ENCODE peak calls at places on chromosomes 1 and 21, in five cellular contexts. One of them, this sample, is unnamed.

GRCh38 chr1:27626031-27626935 is 8.7 kb downstream of the FGR start:
- DNase-seq in G401: no peak
- DNase-seq in stimulated activated CD4-positive, alpha-beta T cell treated with anti-CD3 and anti-CD28 coated beads, TNF-alpha, amount 100 ng/mL, for 4 hours: no peak
- DNase-seq in astrocyte of the spinal cord: no peak
- DNase-seq in aorta: no peak
- DNase-seq in this sample: no peak

GRCh38 chr1:106793686-106794085 is 262.8 kb upstream of the PRMT6 start:
- DNase-seq in G401: peak
- DNase-seq in stimulated activated CD4-positive, alpha-beta T cell treated with anti-CD3 and anti-CD28 coated beads, TNF-alpha, amount 100 ng/mL, for 4 hours: no peak
- DNase-seq in aorta: no peak
- DNase-seq in astrocyte of the spinal cord: peak
- DNase-seq in this sample: no peak

GRCh38 chr1:26574690-26575349 is 45.3 kb downstream of the RPS6KA1 start:
- DNase-seq in aorta: peak
- DNase-seq in astrocyte of the spinal cord: peak
- DNase-seq in G401: peak
- DNase-seq in stimulated activated CD4-positive, alpha-beta T cell treated with anti-CD3 and anti-CD28 coated beads, TNF-alpha, amount 100 ng/mL, for 4 hours: no peak
- DNase-seq in this sample: no peak

GRCh38 chr1:233480198-233480597 is 133.7 kb upstream of the KCNK1 start:
- DNase-seq in astrocyte of the spinal cord: no peak
- DNase-seq in G401: peak
- DNase-seq in aorta: no peak
- DNase-seq in stimulated activated CD4-positive, alpha-beta T cell treated with anti-CD3 and anti-CD28 coated beads, TNF-alpha, amount 100 ng/mL, for 4 hours: no peak
- DNase-seq in this sample: no peak

GRCh38 chr1:221337106-221337505 is 404.8 kb downstream of the DUSP10 start:
- DNase-seq in astrocyte of the spinal cord: no peak
- DNase-seq in G401: no peak
- DNase-seq in stimulated activated CD4-positive, alpha-beta T cell treated with anti-CD3 and anti-CD28 coated beads, TNF-alpha, amount 100 ng/mL, for 4 hours: no peak
- DNase-seq in aorta: no peak
- DNase-seq in this sample: no peak

GRCh38 chr1:176541663-176542062 is 78.7 kb downstream of the PAPPA2 start:
- DNase-seq in aorta: no peak
- DNase-seq in stimulated activated CD4-positive, alpha-beta T cell treated with anti-CD3 and anti-CD28 coated beads, TNF-alpha, amount 100 ng/mL, for 4 hours: no peak
- DNase-seq in astrocyte of the spinal cord: no peak
- DNase-seq in G401: no peak
- DNase-seq in this sample: no peak

GRCh38 chr1:213300433-213300832 is 249.4 kb downstream of the RPS6KC1 start:
- DNase-seq in aorta: no peak
- DNase-seq in stimulated activated CD4-positive, alpha-beta T cell treated with anti-CD3 and anti-CD28 coated beads, TNF-alpha, amount 100 ng/mL, for 4 hours: no peak
- DNase-seq in astrocyte of the spinal cord: no peak
- DNase-seq in G401: no peak
- DNase-seq in this sample: no peak

GRCh38 chr1:25174363-25174729 is 58.0 kb downstream of the SYF2 start:
- DNase-seq in aorta: no peak
- DNase-seq in stimulated activated CD4-positive, alpha-beta T cell treated with anti-CD3 and anti-CD28 coated beads, TNF-alpha, amount 100 ng/mL, for 4 hours: no peak
- DNase-seq in astrocyte of the spinal cord: no peak
- DNase-seq in G401: no peak
- DNase-seq in this sample: no peak

GRCh38 chr1:91846007-91846620 is 39.8 kb downstream of the TGFBR3 start:
- DNase-seq in aorta: no peak
- DNase-seq in astrocyte of the spinal cord: peak
- DNase-seq in stimulated activated CD4-positive, alpha-beta T cell treated with anti-CD3 and anti-CD28 coated beads, TNF-alpha, amount 100 ng/mL, for 4 hours: no peak
- DNase-seq in G401: peak
- DNase-seq in this sample: no peak

GRCh38 chr1:201261771-201262547 is 21.3 kb upstream of the PKP1 start:
- DNase-seq in G401: no peak
- DNase-seq in astrocyte of the spinal cord: no peak
- DNase-seq in aorta: no peak
- DNase-seq in stimulated activated CD4-positive, alpha-beta T cell treated with anti-CD3 and anti-CD28 coated beads, TNF-alpha, amount 100 ng/mL, for 4 hours: no peak
- DNase-seq in this sample: no peak

GRCh38 chr1:59278780-59279354 is 18.0 kb upstream of the FGGY start:
- DNase-seq in astrocyte of the spinal cord: no peak
- DNase-seq in G401: no peak
- DNase-seq in aorta: no peak
- DNase-seq in stimulated activated CD4-positive, alpha-beta T cell treated with anti-CD3 and anti-CD28 coated beads, TNF-alpha, amount 100 ng/mL, for 4 hours: no peak
- DNase-seq in this sample: no peak

GRCh38 chr1:234616644-234617043 is 6.7 kb upstream of the IRF2BP2 start:
- DNase-seq in stimulated activated CD4-positive, alpha-beta T cell treated with anti-CD3 and anti-CD28 coated beads, TNF-alpha, amount 100 ng/mL, for 4 hours: no peak
- DNase-seq in aorta: no peak
- DNase-seq in G401: no peak
- DNase-seq in astrocyte of the spinal cord: peak
- DNase-seq in this sample: no peak

GRCh38 chr1:39925727-39926342 is 24.1 kb upstream of the MYCL start:
- DNase-seq in stimulated activated CD4-positive, alpha-beta T cell treated with anti-CD3 and anti-CD28 coated beads, TNF-alpha, amount 100 ng/mL, for 4 hours: no peak
- DNase-seq in astrocyte of the spinal cord: no peak
- DNase-seq in aorta: no peak
- DNase-seq in G401: no peak
- DNase-seq in this sample: no peak

GRCh38 chr1:158146739-158147138 is 34.0 kb upstream of the CD1D start:
- DNase-seq in aorta: no peak
- DNase-seq in G401: no peak
- DNase-seq in astrocyte of the spinal cord: no peak
- DNase-seq in stimulated activated CD4-positive, alpha-beta T cell treated with anti-CD3 and anti-CD28 coated beads, TNF-alpha, amount 100 ng/mL, for 4 hours: no peak
- DNase-seq in this sample: no peak

GRCh38 chr1:230303069-230303468 is 123.1 kb downstream of the PGBD5 start:
- DNase-seq in stimulated activated CD4-positive, alpha-beta T cell treated with anti-CD3 and anti-CD28 coated beads, TNF-alpha, amount 100 ng/mL, for 4 hours: no peak
- DNase-seq in aorta: no peak
- DNase-seq in astrocyte of the spinal cord: no peak
- DNase-seq in G401: no peak
- DNase-seq in this sample: no peak

GRCh38 chr1:184905601-184906322 is 68.5 kb downstream of the NIBAN1 start:
- DNase-seq in aorta: no peak
- DNase-seq in astrocyte of the spinal cord: no peak
- DNase-seq in G401: no peak
- DNase-seq in stimulated activated CD4-positive, alpha-beta T cell treated with anti-CD3 and anti-CD28 coated beads, TNF-alpha, amount 100 ng/mL, for 4 hours: no peak
- DNase-seq in this sample: no peak

GRCh38 chr1:94966033-94966432 is 39.1 kb upstream of the CNN3 start:
- DNase-seq in stimulated activated CD4-positive, alpha-beta T cell treated with anti-CD3 and anti-CD28 coated beads, TNF-alpha, amount 100 ng/mL, for 4 hours: no peak
- DNase-seq in G401: no peak
- DNase-seq in aorta: no peak
- DNase-seq in astrocyte of the spinal cord: no peak
- DNase-seq in this sample: no peak

GRCh38 chr1:162235261-162235780 is 141.3 kb downstream of the SPATA46 start:
- DNase-seq in G401: no peak
- DNase-seq in aorta: no peak
- DNase-seq in stimulated activated CD4-positive, alpha-beta T cell treated with anti-CD3 and anti-CD28 coated beads, TNF-alpha, amount 100 ng/mL, for 4 hours: no peak
- DNase-seq in astrocyte of the spinal cord: peak
- DNase-seq in this sample: no peak

GRCh38 chr1:11147371-11147770 is 41.8 kb upstream of the ANGPTL7 start:
- DNase-seq in aorta: no peak
- DNase-seq in G401: peak
- DNase-seq in stimulated activated CD4-positive, alpha-beta T cell treated with anti-CD3 and anti-CD28 coated beads, TNF-alpha, amount 100 ng/mL, for 4 hours: no peak
- DNase-seq in astrocyte of the spinal cord: peak
- DNase-seq in this sample: no peak

GRCh38 chr1:14674030-14674429 is 75.5 kb downstream of the KAZN start:
- DNase-seq in stimulated activated CD4-positive, alpha-beta T cell treated with anti-CD3 and anti-CD28 coated beads, TNF-alpha, amount 100 ng/mL, for 4 hours: no peak
- DNase-seq in G401: no peak
- DNase-seq in astrocyte of the spinal cord: no peak
- DNase-seq in aorta: no peak
- DNase-seq in this sample: no peak

GRCh38 chr1:246583056-246583440 is 16.8 kb downstream of the CNST start:
- DNase-seq in aorta: no peak
- DNase-seq in stimulated activated CD4-positive, alpha-beta T cell treated with anti-CD3 and anti-CD28 coated beads, TNF-alpha, amount 100 ng/mL, for 4 hours: no peak
- DNase-seq in astrocyte of the spinal cord: no peak
- DNase-seq in G401: no peak
- DNase-seq in this sample: no peak

GRCh38 chr1:159008744-159009188 is 941 bp upstream of the IFI16 start:
- DNase-seq in G401: no peak
- DNase-seq in astrocyte of the spinal cord: peak
- DNase-seq in stimulated activated CD4-positive, alpha-beta T cell treated with anti-CD3 and anti-CD28 coated beads, TNF-alpha, amount 100 ng/mL, for 4 hours: peak
- DNase-seq in aorta: no peak
- DNase-seq in this sample: peak

GRCh38 chr1:219549215-219549614 is 63.7 kb downstream of the ZC3H11B start:
- DNase-seq in stimulated activated CD4-positive, alpha-beta T cell treated with anti-CD3 and anti-CD28 coated beads, TNF-alpha, amount 100 ng/mL, for 4 hours: no peak
- DNase-seq in G401: no peak
- DNase-seq in astrocyte of the spinal cord: no peak
- DNase-seq in aorta: no peak
- DNase-seq in this sample: no peak

GRCh38 chr21:45887121-45887611 is 94.4 kb upstream of the COL6A1 start:
- DNase-seq in G401: peak
- DNase-seq in stimulated activated CD4-positive, alpha-beta T cell treated with anti-CD3 and anti-CD28 coated beads, TNF-alpha, amount 100 ng/mL, for 4 hours: no peak
- DNase-seq in aorta: peak
- DNase-seq in astrocyte of the spinal cord: peak
- DNase-seq in this sample: no peak

GRCh38 chr1:221074325-221074724 is 195.1 kb downstream of the HLX start:
- DNase-seq in astrocyte of the spinal cord: no peak
- DNase-seq in aorta: no peak
- DNase-seq in stimulated activated CD4-positive, alpha-beta T cell treated with anti-CD3 and anti-CD28 coated beads, TNF-alpha, amount 100 ng/mL, for 4 hours: no peak
- DNase-seq in G401: no peak
- DNase-seq in this sample: no peak

GRCh38 chr1:167294528-167294927 is 73.8 kb downstream of the POU2F1 start:
- DNase-seq in astrocyte of the spinal cord: peak
- DNase-seq in stimulated activated CD4-positive, alpha-beta T cell treated with anti-CD3 and anti-CD28 coated beads, TNF-alpha, amount 100 ng/mL, for 4 hours: no peak
- DNase-seq in G401: no peak
- DNase-seq in aorta: no peak
- DNase-seq in this sample: no peak

GRCh38 chr1:94069649-94070285 is 51.2 kb downstream of the ABCA4 start:
- DNase-seq in astrocyte of the spinal cord: no peak
- DNase-seq in G401: no peak
- DNase-seq in stimulated activated CD4-positive, alpha-beta T cell treated with anti-CD3 and anti-CD28 coated beads, TNF-alpha, amount 100 ng/mL, for 4 hours: no peak
- DNase-seq in aorta: no peak
- DNase-seq in this sample: no peak

GRCh38 chr1:245516178-245516829 is 361.5 kb downstream of the KIF26B start:
- DNase-seq in astrocyte of the spinal cord: peak
- DNase-seq in aorta: no peak
- DNase-seq in stimulated activated CD4-positive, alpha-beta T cell treated with anti-CD3 and anti-CD28 coated beads, TNF-alpha, amount 100 ng/mL, for 4 hours: no peak
- DNase-seq in G401: no peak
- DNase-seq in this sample: no peak

GRCh38 chr1:235624751-235625192 is 24.8 kb downstream of the GNG4 start:
- DNase-seq in aorta: peak
- DNase-seq in stimulated activated CD4-positive, alpha-beta T cell treated with anti-CD3 and anti-CD28 coated beads, TNF-alpha, amount 100 ng/mL, for 4 hours: no peak
- DNase-seq in G401: no peak
- DNase-seq in astrocyte of the spinal cord: peak
- DNase-seq in this sample: no peak

GRCh38 chr1:54323324-54323739 is 82.9 kb downstream of the SSBP3 start:
- DNase-seq in stimulated activated CD4-positive, alpha-beta T cell treated with anti-CD3 and anti-CD28 coated beads, TNF-alpha, amount 100 ng/mL, for 4 hours: no peak
- DNase-seq in aorta: no peak
- DNase-seq in astrocyte of the spinal cord: no peak
- DNase-seq in G401: no peak
- DNase-seq in this sample: no peak

GRCh38 chr1:84502892-84503291 is 3.3 kb upstream of the SPATA1 start:
- DNase-seq in G401: no peak
- DNase-seq in aorta: no peak
- DNase-seq in astrocyte of the spinal cord: no peak
- DNase-seq in stimulated activated CD4-positive, alpha-beta T cell treated with anti-CD3 and anti-CD28 coated beads, TNF-alpha, amount 100 ng/mL, for 4 hours: no peak
- DNase-seq in this sample: no peak

GRCh38 chr1:3211996-3212395 is 143.0 kb downstream of the PRDM16 start:
- DNase-seq in astrocyte of the spinal cord: no peak
- DNase-seq in aorta: no peak
- DNase-seq in stimulated activated CD4-positive, alpha-beta T cell treated with anti-CD3 and anti-CD28 coated beads, TNF-alpha, amount 100 ng/mL, for 4 hours: no peak
- DNase-seq in G401: peak
- DNase-seq in this sample: no peak

GRCh38 chr1:30313584-30313983 is 409.8 kb downstream of the MATN1 start:
- DNase-seq in aorta: no peak
- DNase-seq in astrocyte of the spinal cord: no peak
- DNase-seq in G401: no peak
- DNase-seq in stimulated activated CD4-positive, alpha-beta T cell treated with anti-CD3 and anti-CD28 coated beads, TNF-alpha, amount 100 ng/mL, for 4 hours: no peak
- DNase-seq in this sample: no peak

GRCh38 chr1:215888159-215888558 is 321.1 kb downstream of the KCTD3 start:
- DNase-seq in stimulated activated CD4-positive, alpha-beta T cell treated with anti-CD3 and anti-CD28 coated beads, TNF-alpha, amount 100 ng/mL, for 4 hours: no peak
- DNase-seq in G401: peak
- DNase-seq in aorta: no peak
- DNase-seq in astrocyte of the spinal cord: peak
- DNase-seq in this sample: no peak

GRCh38 chr1:23763040-23763577 is 15.1 kb upstream of the PITHD1 start:
- DNase-seq in G401: peak
- DNase-seq in aorta: no peak
- DNase-seq in astrocyte of the spinal cord: no peak
- DNase-seq in stimulated activated CD4-positive, alpha-beta T cell treated with anti-CD3 and anti-CD28 coated beads, TNF-alpha, amount 100 ng/mL, for 4 hours: no peak
- DNase-seq in this sample: no peak

GRCh38 chr1:35592991-35593769 is 20.1 kb downstream of the TFAP2E start:
- DNase-seq in stimulated activated CD4-positive, alpha-beta T cell treated with anti-CD3 and anti-CD28 coated beads, TNF-alpha, amount 100 ng/mL, for 4 hours: no peak
- DNase-seq in astrocyte of the spinal cord: no peak
- DNase-seq in G401: no peak
- DNase-seq in aorta: no peak
- DNase-seq in this sample: no peak

GRCh38 chr1:15328245-15328784 is 81.3 kb downstream of the FHAD1 start:
- DNase-seq in astrocyte of the spinal cord: no peak
- DNase-seq in aorta: no peak
- DNase-seq in stimulated activated CD4-positive, alpha-beta T cell treated with anti-CD3 and anti-CD28 coated beads, TNF-alpha, amount 100 ng/mL, for 4 hours: no peak
- DNase-seq in G401: no peak
- DNase-seq in this sample: no peak

GRCh38 chr1:227353186-227353585 is 34.9 kb upstream of the CDC42BPA start:
- DNase-seq in stimulated activated CD4-positive, alpha-beta T cell treated with anti-CD3 and anti-CD28 coated beads, TNF-alpha, amount 100 ng/mL, for 4 hours: no peak
- DNase-seq in aorta: no peak
- DNase-seq in astrocyte of the spinal cord: no peak
- DNase-seq in G401: no peak
- DNase-seq in this sample: no peak